ENCODE peak calls at places on chromosomes 5 and 9, in seven cellular contexts. Y, E, N, C, O, I and L are unnamed samples.

GRCh38 chr5:146076028-146076427 is 29.3 kb downstream of the PLAC8L1 start:
- DNase-seq in Y (no peak), E (no peak), I (no peak), C (no peak), O (no peak), N (no peak), L (no peak)

GRCh38 chr9:21883642-21884041 is 81.2 kb downstream of the MTAP start:
- DNase-seq in O (no peak), I (no peak), C (no peak), Y (no peak), E (no peak), N (no peak), L (no peak)

GRCh38 chr9:8879284-8879683 is 1079.7 kb upstream of the DMAC1 start:
- DNase-seq in I (no peak), Y (no peak), C (no peak), E (no peak), N (no peak), O (no peak), L (no peak)

GRCh38 chr9:36725777-36726356 is 153.2 kb downstream of the MELK start:
- DNase-seq in C (no peak), Y (peak; percentile 2), E (no peak), N (no peak), I (no peak), O (no peak), L (no peak)

GRCh38 chr9:97470076-97470475 is 31.4 kb upstream of the TMOD1 start:
- DNase-seq in C (no peak), N (no peak), I (no peak), O (no peak), E (no peak), Y (peak; percentile 26), L (no peak)

GRCh38 chr9:108869092-108869725 is 7.1 kb downstream of the ACTL7A start:
- DNase-seq in C (no peak), I (no peak), E (no peak), N (peak; percentile 42), Y (no peak), O (no peak), L (peak; percentile 72)

GRCh38 chr9:136629879-136630661 is 32.6 kb upstream of the EGFL7 start:
- DNase-seq in C (peak; percentile 31), E (peak; percentile 38), N (peak; percentile 59), I (peak; percentile 54), O (peak; percentile 53), Y (peak; percentile 83), L (peak; percentile 97)

GRCh38 chr9:106953166-106953565 is 90.2 kb downstream of the ZNF462 start:
- DNase-seq in N (peak; percentile 44), Y (no peak), I (no peak), C (no peak), O (no peak), E (no peak), L (peak; percentile 43)

GRCh38 chr5:178546675-178547033 is 43.5 kb downstream of the COL23A1 start:
- DNase-seq in O (no peak), I (no peak), C (no peak), N (no peak), Y (no peak), E (no peak), L (no peak)

GRCh38 chr9:101508203-101508602 is 25.4 kb upstream of the RNF20 start:
- DNase-seq in E (no peak), Y (no peak), C (no peak), O (no peak), I (no peak), N (peak; percentile 14), L (no peak)

GRCh38 chr9:8382266-8382665 is 582.7 kb upstream of the DMAC1 start:
- DNase-seq in C (no peak), E (no peak), N (no peak), O (no peak), Y (no peak), I (no peak), L (no peak)

GRCh38 chr5:17184596-17184995 is 32.8 kb upstream of the BASP1 start:
- DNase-seq in O (no peak), N (peak; percentile 23), Y (no peak), E (no peak), I (no peak), C (no peak), L (no peak)

GRCh38 chr9:104279535-104280215 is 185.6 kb downstream of the SMC2 start:
- DNase-seq in I (no peak), Y (no peak), N (peak; percentile 67), E (no peak), O (no peak), C (no peak), L (peak; percentile 6)